ENCODE peak calls at places on chromosomes 3 and 15, in seven cellular contexts. W, L, Z, B, U, A and V are unnamed samples. For H3K9me3, the result is how much of the 10 kb centered on the place peaks cover.

GRCh38 chr15:98003528-98003927 is 43.0 kb downstream of the ARRDC4 start:
- DNase-seq in Z (no peak), L (no peak), B (no peak), U (no peak), A (no peak), W (no peak), V (no peak)

GRCh38 chr3:58043933-58044332 is 35.7 kb downstream of the FLNB start:
- DNase-seq in A (no peak), Z (no peak), B (no peak), L (no peak), U (no peak), W (no peak), V (no peak)

GRCh38 chr15:68309024-68309423 is 31.5 kb downstream of the FEM1B start:
- DNase-seq in W (no peak), B (no peak), U (no peak), Z (no peak), L (no peak), A (no peak), V (no peak)

GRCh38 chr15:60407406-60407805 is 9.6 kb upstream of the ANXA2 start:
- DNase-seq in L (no peak), Z (no peak), B (no peak), U (no peak), W (no peak), A (no peak), V (no peak)

GRCh38 chr3:133477497-133477896 is 77.6 kb downstream of the BFSP2 start:
- DNase-seq in Z (no peak), A (no peak), B (no peak), W (no peak), U (no peak), L (no peak), V (no peak)

GRCh38 chr3:17805461-17805940 is 63.1 kb upstream of the TBC1D5 start:
- DNase-seq in W (no peak), B (no peak), Z (no peak), A (no peak), U (no peak), L (no peak), V (no peak)

GRCh38 chr3:127304121-127304744 is 16.4 kb upstream of the PRR20G start:
- DNase-seq in L (no peak), W (no peak), Z (no peak), A (peak), U (peak), B (no peak), V (no peak)

GRCh38 chr3:142613491-142613890 is 17.3 kb downstream of the PLS1 start:
- DNase-seq in A (peak), Z (no peak), L (no peak), B (no peak), W (no peak), U (no peak), V (no peak)

GRCh38 chr15:36782681-36783080 is 203.3 kb downstream of the CDIN1 start:
- DNase-seq in L (no peak), A (no peak), Z (no peak), B (no peak), U (no peak), W (no peak), V (no peak)

GRCh38 chr15:51861557-51862350 is 32.3 kb downstream of the TMOD3 start:
- DNase-seq in U (no peak), B (no peak), Z (no peak), A (no peak), L (no peak), W (no peak), V (peak)

GRCh38 chr15:38699633-38700230 is 135.1 kb upstream of the RASGRP1 start:
- DNase-seq in U (no peak), B (peak), W (peak), Z (no peak), L (peak), A (peak), V (peak)

GRCh38 chr3:170997966-170998913 is 28.3 kb downstream of the SLC2A2 start:
- DNase-seq in W (no peak), A (peak), U (no peak), Z (no peak), B (no peak), L (no peak), V (no peak)

GRCh38 chr3:15728766-15729165 is 69.0 kb downstream of the ANKRD28 start:
- DNase-seq in B (no peak), L (no peak), Z (no peak), A (no peak), U (no peak), W (no peak), V (no peak)

GRCh38 chr3:16148783-16149182 is 25.7 kb upstream of the GALNT15 start:
- DNase-seq in A (peak), B (no peak), L (peak), U (no peak), W (peak), Z (no peak), V (no peak)

GRCh38 chr15:101618861-101619614 is 33.1 kb downstream of the TM2D3 start:
- DNase-seq in A (no peak), L (no peak), W (no peak), U (no peak), B (no peak), Z (no peak), V (no peak)

GRCh38 chr3:24258260-24258659 is 236.4 kb downstream of the THRB start:
- DNase-seq in L (no peak), Z (no peak), U (no peak), W (no peak), B (no peak), A (no peak), V (no peak)

GRCh38 chr3:123039178-123039577 is 11.6 kb upstream of the SEMA5B start:
- DNase-seq in A (no peak), U (no peak), B (no peak), L (no peak), W (no peak), Z (no peak), V (no peak)

GRCh38 chr3:186217820-186218164 is 108.9 kb upstream of the ETV5 start:
- DNase-seq in W (no peak), Z (no peak), B (no peak), A (no peak), L (no peak), U (no peak), V (no peak)

GRCh38 chr3:4570840-4571621 is 77.9 kb downstream of the ITPR1 start:
- DNase-seq in W (no peak), U (no peak), Z (no peak), A (no peak), B (no peak), L (no peak), V (no peak)

GRCh38 chr3:193826126-193826795 is 233.3 kb downstream of the OPA1 start:
- DNase-seq in Z (no peak), A (peak), W (no peak), U (no peak), L (peak), B (no peak), V (no peak)

GRCh38 chr3:196216081-196216564 is at the start of gene SLC51A:
- DNase-seq in B (no peak), Z (no peak), A (peak), L (no peak), U (no peak), W (no peak), V (no peak)

GRCh38 chr3:85670626-85671025 is 711.8 kb downstream of the CADM2 start:
- DNase-seq in Z (no peak), B (no peak), W (no peak), U (no peak), L (no peak), A (no peak), V (no peak)

GRCh38 chr3:193732391-193732790 is 139.4 kb downstream of the OPA1 start:
- DNase-seq in U (no peak), Z (no peak), A (no peak), B (no peak), L (no peak), W (no peak), V (no peak)

GRCh38 chr15:69474846-69475455 is 22.3 kb downstream of the RPLP1 start:
- DNase-seq in L (no peak), W (no peak), Z (no peak), B (no peak), U (no peak), A (no peak), V (no peak)

GRCh38 chr15:48400086-48400485 is 68.9 kb downstream of the DUT start:
- DNase-seq in Z (no peak), W (no peak), A (no peak), U (no peak), B (no peak), L (no peak), V (no peak)

GRCh38 chr3:170506556-170506955 is 79.3 kb downstream of the SLC7A14 start:
- DNase-seq in U (no peak), W (no peak), A (no peak), Z (no peak), B (no peak), L (no peak), V (no peak)

GRCh38 chr3:126555795-126556636 is 2.7 kb downstream of the C3orf22 start:
- DNase-seq in L (no peak), W (no peak), A (no peak), B (no peak), U (no peak), Z (no peak), V (no peak)

GRCh38 chr15:55530861-55531313 is 22.9 kb upstream of the DNAAF4 start:
- DNase-seq in B (no peak), U (no peak), Z (no peak), A (no peak), W (no peak), L (no peak), V (no peak)

GRCh38 chr3:17373304-17373703 is 369.1 kb downstream of the TBC1D5 start:
- DNase-seq in W (no peak), Z (no peak), A (no peak), B (no peak), L (no peak), U (no peak), V (no peak)

GRCh38 chr3:134077649-134078081 is 47.9 kb upstream of the SLCO2A1 start:
- DNase-seq in B (no peak), A (no peak), L (no peak), Z (no peak), W (no peak), U (no peak), V (no peak)

GRCh38 chr3:15585111-15585844 is 16.1 kb downstream of the HACL1 start:
- DNase-seq in B (no peak), A (no peak), L (no peak), W (no peak), U (no peak), Z (no peak), V (no peak)

GRCh38 chr3:54033761-54034160 is 88.6 kb upstream of the CACNA2D3 start:
- DNase-seq in B (no peak), Z (no peak), U (no peak), W (no peak), L (no peak), A (no peak), V (no peak)

GRCh38 chr15:58454950-58455401 is 23.2 kb downstream of the LIPC start:
- DNase-seq in W (no peak), L (no peak), U (no peak), Z (no peak), A (no peak), B (no peak), V (no peak)

GRCh38 chr15:35471024-35471423 is 74.9 kb downstream of the DPH6 start:
- DNase-seq in U (no peak), L (no peak), W (no peak), Z (no peak), A (no peak), B (no peak), V (no peak)

GRCh38 chr3:170054204-170054603 is 16.4 kb downstream of the GPR160 start:
- DNase-seq in B (no peak), Z (no peak), A (no peak), U (no peak), W (no peak), L (no peak), V (no peak)

GRCh38 chr3:149095487-149095886 is 9.2 kb upstream of the HLTF start:
- DNase-seq in L (no peak), B (no peak), U (no peak), W (no peak), A (no peak), Z (no peak), V (no peak)
- H3K4me3 ChIP-seq in L (no peak), B (no peak), U (no peak), W (no peak), A (no peak), Z (no peak), V (no peak)

GRCh38 chr3:182957676-182958075 is 22.7 kb downstream of the DCUN1D1 start:
- DNase-seq in U (no peak), W (no peak), L (no peak), A (no peak), B (no peak), Z (no peak), V (no peak)

GRCh38 chr3:182959474-182960350 is 20.6 kb downstream of the DCUN1D1 start:
- DNase-seq in B (no peak), L (no peak), A (no peak), W (no peak), U (no peak), Z (no peak), V (no peak)

GRCh38 chr3:182949688-182950087 is 30.6 kb downstream of the DCUN1D1 start:
- DNase-seq in A (no peak), B (no peak), L (no peak), U (no peak), W (no peak), Z (no peak), V (no peak)

GRCh38 chr3:182954553-182954952 is 25.8 kb downstream of the DCUN1D1 start:
- DNase-seq in W (no peak), U (no peak), Z (no peak), L (no peak), B (no peak), A (no peak), V (no peak)
- H3K27ac ChIP-seq in W (no peak), U (no peak), Z (no peak), L (no peak), B (no peak), A (no peak), V (no peak)

DNA sequence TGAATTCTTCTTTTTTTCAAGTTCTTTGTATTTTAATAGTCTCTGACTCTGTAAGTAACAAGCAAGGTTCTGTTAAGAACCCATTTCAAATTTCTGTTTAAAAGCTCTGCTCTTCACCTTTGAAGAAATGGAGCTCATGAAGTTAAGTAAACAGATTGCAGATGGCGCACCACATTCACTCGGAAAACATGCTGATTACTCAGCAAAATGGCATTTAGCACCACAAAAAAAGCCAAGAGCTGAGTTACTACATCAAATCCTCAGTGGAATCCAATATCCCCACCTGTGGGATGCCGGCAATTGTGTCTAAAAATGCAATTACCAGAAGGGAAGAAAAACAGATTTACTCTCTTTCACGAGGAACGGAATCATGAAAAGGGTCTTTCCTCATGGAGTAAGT is 758.0 kb downstream of the NTRK3 start:
- DNase-seq in A (no peak), L (no peak), U (no peak), W (no peak), Z (no peak), B (no peak), V (no peak)
- H3K9me3 ChIP-seq in A (under half), L (under half), U (under half), W (under half), Z (under half), B (under half), V (under half)

DNA sequence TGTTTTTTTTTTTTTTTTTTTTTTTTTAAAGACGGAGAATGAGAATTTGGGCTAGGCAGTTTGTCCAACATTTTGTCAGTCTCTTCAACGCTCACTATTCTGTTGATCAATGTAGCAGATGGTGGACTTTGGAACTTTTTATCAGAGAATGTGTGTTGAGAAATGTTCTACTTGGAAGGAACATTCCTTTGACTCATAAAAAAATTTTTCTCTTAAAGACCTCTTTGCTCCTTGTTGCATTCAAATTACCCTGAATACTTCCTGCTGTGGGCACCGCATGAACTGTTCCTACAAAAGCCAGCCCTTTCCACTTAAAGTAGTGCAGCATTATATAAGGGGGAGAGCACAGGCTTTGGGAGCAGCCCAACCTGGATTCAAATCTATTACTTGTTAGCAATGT is 182.9 kb downstream of the AKAP13 start:
- DNase-seq in U (no peak), L (no peak), A (no peak), Z (no peak), W (no peak), B (no peak), V (no peak)
- H3K4me3 ChIP-seq in U (no peak), L (no peak), A (no peak), Z (no peak), W (no peak), B (no peak), V (no peak)

GRCh38 chr3:65625310-65625709 is 413.4 kb downstream of the MAGI1 start:
- DNase-seq in A (no peak), Z (no peak), B (no peak), L (no peak), W (no peak), U (no peak), V (no peak)
- H3K27ac ChIP-seq in A (no peak), Z (no peak), B (no peak), L (no peak), W (no peak), U (no peak), V (no peak)

DNA sequence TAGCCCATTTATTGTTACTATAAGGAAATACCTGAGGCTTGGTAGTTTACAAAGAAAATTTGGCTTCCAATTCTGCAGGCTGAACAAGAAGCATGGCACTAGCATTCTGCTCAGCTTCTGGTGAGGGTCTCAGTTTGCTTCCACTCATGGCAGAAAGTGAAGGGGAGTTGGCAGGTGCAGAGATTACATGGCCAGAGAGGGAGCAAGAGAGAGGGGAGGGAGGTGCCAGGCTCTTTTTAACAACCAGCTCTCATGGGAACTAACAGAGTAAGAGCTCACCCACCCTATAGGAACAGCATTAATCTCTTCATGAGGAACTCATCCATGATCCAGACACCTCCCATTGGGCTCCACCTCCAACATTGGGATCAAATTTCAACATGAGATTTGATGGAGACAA is 437.9 kb downstream of the CHL1 start:
- DNase-seq in B (no peak), A (no peak), L (no peak), W (no peak), Z (no peak), U (no peak), V (no peak)
- H3K9me3 ChIP-seq in B (under half), A (under half), L (under half), W (under half), Z (under half), U (under half), V (under half)

DNA sequence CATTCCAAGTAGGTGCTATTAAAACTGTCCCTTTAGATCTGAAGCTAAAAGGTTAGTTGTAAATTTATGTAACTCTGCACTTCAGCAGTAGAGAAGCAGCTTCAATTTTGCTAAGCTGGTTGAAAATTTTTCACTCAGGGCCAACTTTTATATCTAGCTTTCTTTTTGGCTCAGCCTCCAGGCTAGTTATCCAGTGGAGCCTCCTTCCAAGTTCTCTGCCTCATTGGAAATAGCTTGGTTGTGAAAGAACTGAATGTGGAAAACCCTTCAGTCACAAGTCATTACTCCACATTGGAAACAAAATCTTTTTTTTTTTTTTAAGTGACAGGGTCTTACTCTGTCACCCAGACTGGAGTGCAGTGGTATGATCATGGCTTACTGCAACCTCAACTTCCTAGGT is 8.1 kb upstream of the ZNF660 start:
- DNase-seq in U (no peak), L (no peak), A (no peak), Z (no peak), W (no peak), B (no peak), V (no peak)
- H3K4me3 ChIP-seq in U (no peak), L (no peak), A (no peak), Z (no peak), W (no peak), B (no peak), V (no peak)

GRCh38 chr15:85785887-85786777 is 8.6 kb downstream of the KLHL25 start:
- DNase-seq in B (no peak), A (peak), U (peak), W (no peak), L (no peak), Z (no peak), V (no peak)

GRCh38 chr15:85789496-85789875 is 5.2 kb downstream of the KLHL25 start:
- DNase-seq in A (no peak), Z (no peak), L (no peak), W (no peak), B (no peak), U (peak), V (no peak)

GRCh38 chr15:85782112-85782511 is 12.6 kb downstream of the KLHL25 start:
- DNase-seq in B (no peak), L (no peak), Z (no peak), A (no peak), W (no peak), U (peak), V (no peak)

GRCh38 chr15:85788796-85789495 is 5.8 kb downstream of the KLHL25 start:
- DNase-seq in A (peak), W (no peak), U (peak), L (no peak), B (no peak), Z (no peak), V (no peak)

GRCh38 chr15:85786778-85787114 is 8.0 kb downstream of the KLHL25 start:
- DNase-seq in B (no peak), U (no peak), Z (no peak), L (no peak), A (no peak), W (no peak), V (no peak)
- H3K27ac ChIP-seq in B (no peak), U (peak), Z (peak), L (no peak), A (no peak), W (no peak), V (no peak)

GRCh38 chr15:25208735-25209134 is 230.1 kb downstream of the UBE3A start:
- DNase-seq in W (no peak), A (no peak), B (no peak), U (no peak), Z (no peak), L (no peak), V (no peak)

GRCh38 chr15:25207369-25207768 is 231.5 kb downstream of the UBE3A start:
- DNase-seq in A (no peak), W (no peak), B (no peak), Z (no peak), L (no peak), U (no peak), V (no peak)
- H3K9me3 ChIP-seq in A (under half), W (under half), B (under half), Z (under half), L (under half), U (under half), V (under half)